ENCODE peak calls at places on chromosomes 16 and 17, in six cellular contexts. E is right atrium auricular region, Z is hepatocyte, Q is ascending aorta, A is left ventricle myocardium inferior, D is heart left ventricle. R is an unnamed sample.
A peak's percentile ranks its signal among the peaks of the same experiment; 100 is the strongest.

GRCh38 chr16:642189-643049 is 791 bp downstream of the MCRIP2 start:
- DNase-seq in E (no peak), Z (peak; percentile 82), Q (no peak), A (peak; percentile 67), D (peak; percentile 75), R (no peak)

GRCh38 chr17:75511610-75512575 is 3.4 kb downstream of the CASKIN2 start:
- DNase-seq in E (no peak), Z (peak; percentile 74), Q (no peak), A (peak; percentile 62), D (peak; percentile 78), R (no peak)

GRCh38 chr16:17348042-17348783 is 122.5 kb downstream of the XYLT1 start:
- DNase-seq in E (no peak), Z (no peak), Q (no peak), A (no peak), D (no peak), R (peak; percentile 33)

GRCh38 chr17:78305801-78306200 is 54.1 kb downstream of the SOCS3 start:
- DNase-seq in E (no peak), Z (no peak), Q (no peak), A (no peak), D (no peak), R (no peak)

GRCh38 chr17:76337413-76337777 is 16.3 kb downstream of the PRPSAP1 start:
- DNase-seq in E (no peak), Z (no peak), Q (no peak), A (no peak), D (no peak), R (no peak)

GRCh38 chr16:54194008-54194731 is 92.4 kb downstream of the IRX3 start:
- DNase-seq in E (peak; percentile 74), Z (no peak), Q (no peak), A (peak; percentile 91), D (peak; percentile 85), R (peak; percentile 89)

GRCh38 chr16:49632111-49632797 is 223.7 kb downstream of the ZNF423 start:
- DNase-seq in E (no peak), Z (no peak), Q (no peak), A (no peak), D (no peak), R (peak; percentile 42)

GRCh38 chr17:62819511-62820221 is 11.6 kb upstream of the MARCHF10 start:
- DNase-seq in E (peak; percentile 91), Z (peak; percentile 93), Q (peak; percentile 56), A (peak; percentile 31), D (peak; percentile 45), R (peak; percentile 74)

GRCh38 chr16:24671455-24671954 is 57.9 kb upstream of the TNRC6A start:
- DNase-seq in E (no peak), Z (no peak), Q (no peak), A (no peak), D (no peak), R (no peak)

GRCh38 chr16:23107878-23108277 is 41.4 kb downstream of the USP31 start:
- DNase-seq in E (no peak), Z (no peak), Q (no peak), A (no peak), D (no peak), R (no peak)

GRCh38 chr16:73546351-73546845 is 498.5 kb upstream of the ZFHX3 start:
- DNase-seq in E (no peak), Z (no peak), Q (no peak), A (no peak), D (no peak), R (no peak)

GRCh38 chr17:28901866-28902818 is 737 bp downstream of the DHRS13 start:
- DNase-seq in E (no peak), Z (peak; percentile 75), Q (no peak), A (peak; percentile 48), D (peak; percentile 52), R (no peak)

GRCh38 chr17:65219124-65219523 is 82.0 kb downstream of the RGS9 start:
- DNase-seq in E (no peak), Z (no peak), Q (no peak), A (no peak), D (no peak), R (no peak)

GRCh38 chr17:65228734-65229390 is 91.7 kb downstream of the RGS9 start:
- DNase-seq in E (no peak), Z (peak; percentile 61), Q (no peak), A (no peak), D (no peak), R (no peak)

GRCh38 chr16:57711331-57711730 is 16.7 kb downstream of the DRC7 start:
- DNase-seq in E (no peak), Z (no peak), Q (no peak), A (no peak), D (no peak), R (no peak)

GRCh38 chr16:57191056-57191536 is 5.0 kb downstream of the RSPRY1 start:
- DNase-seq in E (no peak), Z (no peak), Q (no peak), A (no peak), D (no peak), R (no peak)

GRCh38 chr16:67207857-67208524 is 9.1 kb downstream of the ELMO3 start:
- DNase-seq in E (no peak), Z (no peak), Q (no peak), A (no peak), D (no peak), R (no peak)

GRCh38 chr17:43599835-43600234 is 53.7 kb upstream of the ETV4 start:
- DNase-seq in E (no peak), Z (peak; percentile 60), Q (no peak), A (no peak), D (no peak), R (no peak)

GRCh38 chr17:39064374-39064773 is 87.1 kb downstream of the PLXDC1 start:
- DNase-seq in E (no peak), Z (no peak), Q (no peak), A (no peak), D (no peak), R (no peak)

GRCh38 chr17:35915153-35915969 is 15.2 kb downstream of the RDM1 start:
- DNase-seq in E (no peak), Z (peak; percentile 32), Q (no peak), A (no peak), D (no peak), R (peak; percentile 21)

GRCh38 chr17:49513616-49514373 is 18.7 kb downstream of the NGFR start:
- DNase-seq in E (no peak), Z (no peak), Q (no peak), A (peak; percentile 76), D (peak; percentile 81), R (peak; percentile 62)

GRCh38 chr16:5467552-5467951 is 370.0 kb upstream of the EEF2KMT start:
- DNase-seq in E (no peak), Z (no peak), Q (no peak), A (no peak), D (no peak), R (no peak)

GRCh38 chr17:56834380-56835258 is 668 bp downstream of the DGKE start:
- DNase-seq in E (no peak), Z (peak; percentile 78), Q (no peak), A (peak; percentile 36), D (peak; percentile 58), R (peak; percentile 30)

GRCh38 chr17:65130829-65131228 is 6.3 kb upstream of the RGS9 start:
- DNase-seq in E (no peak), Z (no peak), Q (no peak), A (no peak), D (no peak), R (no peak)

GRCh38 chr16:65212240-65212639 is 90.4 kb upstream of the CDH11 start:
- DNase-seq in E (no peak), Z (no peak), Q (no peak), A (no peak), D (no peak), R (no peak)

GRCh38 chr16:65212791-65213190 is 90.9 kb upstream of the CDH11 start:
- DNase-seq in E (no peak), Z (no peak), Q (no peak), A (no peak), D (no peak), R (no peak)

GRCh38 chr16:65218348-65218747 is 96.5 kb upstream of the CDH11 start:
- DNase-seq in E (no peak), Z (no peak), Q (no peak), A (no peak), D (no peak), R (no peak)

GRCh38 chr16:65214196-65214595 is 92.3 kb upstream of the CDH11 start:
- DNase-seq in E (no peak), Z (no peak), Q (no peak), A (no peak), D (no peak), R (no peak)
- TF ChIP-seq CTCF in E (no peak), Z (no peak), Q (no peak), A (no peak), D (no peak), R (no peak)

GRCh38 chr16:3581392-3581791 is 4.2 kb upstream of the NLRC3 start:
- DNase-seq in E (no peak), Z (no peak), Q (no peak), A (no peak), D (no peak), R (no peak)
- H3K27me3 ChIP-seq in E (no peaks in the 10 kb centered on the region), Z (no peaks in the 10 kb centered on the region), Q (no peaks in the 10 kb centered on the region), A (peaks cover 5% of the 10 kb centered on the region), D (peaks cover 13% of the 10 kb centered on the region), R (no peaks in the 10 kb centered on the region)

DNA sequence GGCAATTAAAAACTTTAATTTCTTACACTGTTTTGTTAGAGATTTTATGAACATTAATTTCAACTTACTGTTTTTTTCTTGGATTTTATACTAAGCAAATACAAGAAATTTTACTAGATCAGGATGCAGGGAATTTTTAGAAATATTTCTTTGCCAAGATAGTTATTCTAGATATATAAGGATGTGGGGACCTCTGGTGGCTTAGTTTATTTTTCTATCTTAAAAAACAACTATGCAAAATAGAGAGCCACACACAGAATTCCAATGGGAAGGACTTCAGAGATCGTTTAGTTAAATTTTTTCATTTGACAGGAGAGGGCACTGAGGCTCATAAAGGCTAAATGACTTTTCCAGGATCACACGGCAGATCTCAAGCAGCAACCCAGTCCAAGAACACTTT is 23.0 kb upstream of the CAPNS2 start:
- DNase-seq in E (no peak), Z (peak; percentile 44), Q (no peak), A (no peak), D (no peak), R (no peak)
- TF ChIP-seq CTCF in E (peak; percentile 60), Z (peak; percentile 58), Q (peak; percentile 50), A (peak; percentile 55), D (peak; percentile 38), R (peak; percentile 68)

GRCh38 chr17:6554336-6554735 is 2.0 kb downstream of the PITPNM3 start:
- DNase-seq in E (no peak), Z (no peak), Q (no peak), A (no peak), D (no peak), R (no peak)
- H3K27me3 ChIP-seq in E (peaks cover 11% of the 10 kb centered on the region), Z (peaks cover 28% of the 10 kb centered on the region), Q (no peaks in the 10 kb centered on the region), A (peaks cover 52% of the 10 kb centered on the region), D (peaks cover 40% of the 10 kb centered on the region), R (peaks cover 23% of the 10 kb centered on the region)

DNA sequence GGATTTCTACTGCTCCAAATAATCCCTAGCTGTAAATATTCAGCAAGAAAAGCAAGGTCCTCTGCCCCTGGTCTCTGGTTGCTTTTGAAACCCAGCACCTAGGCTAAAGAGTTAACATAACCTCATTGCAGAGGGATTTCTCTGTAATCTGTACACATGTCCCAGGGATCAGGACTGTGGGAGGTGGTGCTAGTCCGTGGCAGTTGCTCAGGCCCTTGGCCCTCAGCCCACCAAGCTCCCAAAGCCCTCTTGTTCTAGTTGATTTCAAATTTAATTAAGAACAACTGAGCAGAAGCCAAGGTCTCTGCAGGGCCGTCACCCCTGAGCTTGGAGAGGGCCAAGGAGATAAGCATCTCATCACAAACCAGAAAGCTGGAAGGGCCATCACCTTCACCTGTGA is 181.1 kb downstream of the SOX9 start:
- DNase-seq in E (no peak), Z (no peak), Q (no peak), A (peak; percentile 46), D (no peak), R (no peak)
- TF ChIP-seq CTCF in E (no peak), Z (no peak), Q (no peak), A (no peak), D (no peak), R (no peak)

GRCh38 chr17:8012045-8012580 is 9.7 kb downstream of the GUCY2D start:
- DNase-seq in E (no peak), Z (no peak), Q (no peak), A (no peak), D (no peak), R (no peak)
- H3K27me3 ChIP-seq in E (no peaks in the 10 kb centered on the region), Z (no peaks in the 10 kb centered on the region), Q (peaks cover 11% of the 10 kb centered on the region), A (peaks cover 56% of the 10 kb centered on the region), D (peaks cover 14% of the 10 kb centered on the region), R (no peaks in the 10 kb centered on the region)